ENCODE peak calls at places on chromosome 16, in six cellular contexts. Q is activated CD4-positive, alpha-beta memory T cell treated with anti-CD3 and anti-CD28 coated beads, Interleukin-2, amount 10 ng/mL, durations not matched to agents 7 days and 5 days; B is activated CD8-positive, alpha-beta T cell treated with anti-CD3 and anti-CD28 coated beads, Interleukin-2, amount 10 ng/mL, durations not matched to agents 7 days and 5 days; L is AG08395; O is lower leg skin; C is H7. R is an unnamed sample.
A peak's percentile ranks its signal among the peaks of the same experiment; 100 is the strongest.

GRCh38 chr16:47503936-47504335 is 42.8 kb downstream of the PHKB start:
- DNase-seq in Q (no peak), B (no peak), L (peak; percentile 18), O (no peak), C (no peak), R (no peak)

GRCh38 chr16:28157768-28158535 is 53.8 kb downstream of the XPO6 start:
- DNase-seq in Q (no peak), B (no peak), L (peak; percentile 38), O (no peak), C (no peak), R (no peak)

GRCh38 chr16:29315046-29315445 is 91.5 kb downstream of the NPIPB11 start:
- DNase-seq in Q (no peak), B (no peak), L (peak; percentile 7), O (peak; percentile 79), C (no peak), R (no peak)

GRCh38 chr16:61579195-61579594 is 457.0 kb downstream of the CDH8 start:
- DNase-seq in Q (no peak), B (no peak), L (no peak), O (no peak), C (no peak), R (no peak)

GRCh38 chr16:4679156-4679853 is 14.1 kb upstream of the NUDT16L1 start:
- DNase-seq in Q (no peak), B (no peak), L (no peak), O (no peak), C (no peak), R (no peak)

GRCh38 chr16:87382023-87382785 is 1.4 kb downstream of the FBXO31 start:
- DNase-seq in Q (peak; percentile 31), B (no peak), L (no peak), O (no peak), C (no peak), R (no peak)

GRCh38 chr16:49932943-49933342 is 77.0 kb upstream of the ZNF423 start:
- DNase-seq in Q (no peak), B (no peak), L (peak; percentile 56), O (no peak), C (peak; percentile 21), R (no peak)

GRCh38 chr16:1932050-1933028 is 10.7 kb downstream of the MSRB1 start:
- DNase-seq in Q (no peak), B (no peak), L (no peak), O (no peak), C (peak; percentile 90), R (no peak)

GRCh38 chr16:68242085-68242484 is 3.1 kb upstream of the PLA2G15 start:
- DNase-seq in Q (no peak), B (no peak), L (no peak), O (no peak), C (no peak), R (no peak)

GRCh38 chr16:69699915-69700314 is 26.4 kb downstream of the NQO1 start:
- DNase-seq in Q (no peak), B (no peak), L (no peak), O (no peak), C (no peak), R (no peak)

GRCh38 chr16:82631701-82632685 is 5.2 kb downstream of the CDH13 start:
- DNase-seq in Q (no peak), B (no peak), L (peak; percentile 20), O (no peak), C (peak; percentile 71), R (peak; percentile 47)

GRCh38 chr16:4077083-4077714 is 39.0 kb downstream of the ADCY9 start:
- DNase-seq in Q (no peak), B (no peak), L (no peak), O (no peak), C (no peak), R (no peak)

GRCh38 chr16:81745704-81746558 is 33.2 kb upstream of the PLCG2 start:
- DNase-seq in Q (peak; percentile 81), B (peak; percentile 85), L (peak; percentile 81), O (peak; percentile 93), C (peak; percentile 82), R (peak; percentile 90)

R was measured in HuH-7.